ENCODE peak calls at places on chromosomes 16 and 17, in four cellular contexts. W is dorsolateral prefrontal cortex, L is H1, D is neural crest cell. X is an unnamed sample.

GRCh38 chr16:66927012-66927436 is 1.7 kb upstream of the RRAD start:
- DNase-seq in W (no peak), L (no peak), D (no peak), X (peak; percentile 63)

GRCh38 chr16:27859020-27859419 is 204.5 kb downstream of the GSG1L start:
- DNase-seq in W (no peak), L (peak; percentile 71), D (no peak), X (no peak)

GRCh38 chr16:921321-921905 is 49.4 kb downstream of the LMF1 start:
- DNase-seq in W (no peak), L (no peak), D (no peak), X (no peak)

GRCh38 chr16:10647721-10648296 is 46.9 kb downstream of the TEKT5 start:
- DNase-seq in W (no peak), L (no peak), D (no peak), X (no peak)

GRCh38 chr17:14784997-14785696 is 480.0 kb downstream of the PMP22 start:
- DNase-seq in W (no peak), L (no peak), D (no peak), X (no peak)

GRCh38 chr16:51268237-51268636 is 117.2 kb upstream of the SALL1 start:
- DNase-seq in W (peak; percentile 61), L (no peak), D (no peak), X (no peak)

GRCh38 chr17:60139438-60140285 is 10.1 kb upstream of the CA4 start:
- DNase-seq in W (no peak), L (peak; percentile 92), D (peak; percentile 76), X (peak; percentile 78)

GRCh38 chr17:9240659-9241370 is 219.5 kb downstream of the NTN1 start:
- DNase-seq in W (peak; percentile 47), L (no peak), D (peak; percentile 56), X (no peak)

GRCh38 chr17:74274060-74274702 is at the start of gene DNAI2:
- DNase-seq in W (no peak), L (peak; percentile 73), D (peak; percentile 43), X (no peak)

GRCh38 chr16:85423186-85423550 is 190.0 kb upstream of the GSE1 start:
- DNase-seq in W (peak; percentile 21), L (peak; percentile 45), D (no peak), X (no peak)

GRCh38 chr16:89729863-89730574 is 8.7 kb downstream of the ZNF276 start:
- DNase-seq in W (no peak), L (no peak), D (no peak), X (no peak)

GRCh38 chr17:57924677-57925076 is 30.5 kb downstream of the CUEDC1 start:
- DNase-seq in W (no peak), L (no peak), D (no peak), X (no peak)

GRCh38 chr16:3819741-3820724 is 60.5 kb downstream of the CREBBP start:
- DNase-seq in W (no peak), L (no peak), D (no peak), X (no peak)

DNA sequence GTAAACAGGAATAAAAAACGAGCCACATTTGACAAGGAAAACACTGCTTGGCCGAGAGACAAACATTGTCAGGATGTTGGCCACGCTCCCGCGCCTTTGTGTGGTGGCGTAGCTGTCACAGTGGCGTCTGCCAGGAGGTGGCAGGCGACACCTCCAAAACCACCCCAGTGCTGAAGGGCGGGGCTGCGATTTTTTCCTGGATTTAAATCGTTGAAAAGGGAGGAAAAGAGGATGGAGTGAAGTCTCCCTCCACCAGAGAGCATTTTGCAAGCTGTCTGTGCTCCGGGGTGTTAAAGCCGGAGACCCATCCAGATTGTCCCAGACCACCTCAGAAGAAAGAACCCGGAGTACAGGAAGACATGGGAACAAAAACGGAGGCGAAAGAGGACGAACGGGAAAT is 12.7 kb downstream of the MRM3 start:
- DNase-seq in W (peak; percentile 89), L (peak; percentile 83), D (peak; percentile 70), X (peak; percentile 72)
- TF ChIP-seq CTCF in W (peak; percentile 91), L (peak; percentile 92), D (peak; percentile 82), X (peak; percentile 58)

GRCh38 chr17:81120695-81121621 is 44.3 kb upstream of the PVALEF start:
- DNase-seq in W (no peak), L (no peak), D (no peak), X (no peak)

GRCh38 chr17:81121841-81122733 is 43.2 kb upstream of the PVALEF start:
- DNase-seq in W (no peak), L (peak; percentile 81), D (no peak), X (no peak)

GRCh38 chr17:81119223-81120148 is 45.8 kb upstream of the PVALEF start:
- DNase-seq in W (peak; percentile 98), L (peak; percentile 100), D (peak; percentile 85), X (peak; percentile 83)

GRCh38 chr17:81118308-81119221 is 46.7 kb upstream of the PVALEF start:
- DNase-seq in W (no peak), L (no peak), D (no peak), X (no peak)

GRCh38 chr17:81120149-81120484 is 45.2 kb upstream of the PVALEF start:
- DNase-seq in W (no peak), L (no peak), D (no peak), X (no peak)
- TF ChIP-seq CTCF in W (peak; percentile 4), L (no peak), D (peak; percentile 15), X (no peak)

GRCh38 chr17:79087428-79088143 is 13.0 kb downstream of the ENGASE start:
- DNase-seq in W (peak; percentile 78), L (peak; percentile 97), D (peak; percentile 90), X (peak; percentile 85)
- TF ChIP-seq CTCF in W (peak; percentile 92), L (peak; percentile 96), D (peak; percentile 93), X (peak; percentile 86)

DNA sequence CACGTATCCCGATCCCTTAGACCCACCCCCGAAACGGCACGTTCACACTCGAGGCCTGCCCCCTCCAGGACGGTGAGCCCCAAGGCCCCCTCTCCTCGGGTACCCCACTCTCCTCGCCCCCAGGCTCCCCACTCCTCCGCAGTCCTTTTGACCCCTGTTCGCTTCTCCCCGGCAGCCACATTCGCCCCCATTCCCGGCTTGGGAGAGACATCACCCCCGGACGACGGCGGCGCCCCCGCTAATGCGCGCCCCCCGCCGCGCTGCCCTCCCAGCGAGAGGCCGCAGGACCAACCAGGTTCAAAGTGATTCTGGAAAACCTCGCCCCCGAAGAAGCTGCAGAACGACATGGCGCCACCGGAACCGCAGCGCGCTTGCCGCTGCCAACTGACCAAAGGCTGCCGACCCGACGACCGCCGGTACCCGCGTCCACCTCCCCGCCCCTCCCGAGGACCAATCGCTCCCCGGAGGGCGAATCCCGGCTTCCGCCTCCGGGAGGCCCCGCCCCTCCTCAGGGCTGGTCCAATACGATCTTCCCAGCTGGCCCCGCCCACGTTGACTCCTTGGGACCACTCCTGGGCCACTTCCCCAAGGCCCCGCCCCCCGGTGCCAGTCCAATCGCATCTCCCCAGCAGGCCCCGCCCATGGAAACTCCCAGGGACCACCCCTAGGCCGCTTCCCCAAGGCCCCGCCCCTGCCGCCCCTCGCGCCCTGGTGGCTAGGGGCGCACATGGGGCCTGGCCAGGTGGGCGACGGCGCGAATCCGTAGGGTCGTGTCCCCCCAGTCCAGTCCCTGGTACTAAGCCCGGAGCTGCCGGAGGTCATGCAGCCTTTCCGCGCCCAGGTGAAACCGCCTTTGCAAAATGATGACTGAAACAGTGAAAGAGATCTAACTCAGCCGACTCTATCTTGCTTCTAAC is at the start of gene MSRB1:
- DNase-seq in W (peak; percentile 100), L (peak; percentile 100), D (peak; percentile 100), X (peak; percentile 100)
- TF ChIP-seq CTCF in W (no peak), L (no peak), D (no peak), X (no peak)